ENCODE peak calls at places on chromosomes 11 and 22, in seven cellular contexts. V is H1, Y is SK-N-MC, L is endothelial cell of umbilical vein, K is upper lobe of left lung, D is transverse colon, N is spleen. F is an unnamed sample.

GRCh38 chr11:28245131-28245530 is 136.9 kb downstream of the METTL15 start:
- DNase-seq in V (no peak), Y (no peak), L (no peak), K (no peak), D (no peak), N (no peak), F (no peak)

GRCh38 chr11:96088914-96089313 is 165.0 kb upstream of the MTMR2 start:
- DNase-seq in V (no peak), Y (no peak), L (no peak), K (no peak), D (no peak), N (no peak), F (no peak)

GRCh38 chr11:119320593-119321524 is 3.9 kb upstream of the MCAM start:
- DNase-seq in V (no peak), Y (no peak), L (peak), K (peak), D (peak), N (peak), F (peak)

GRCh38 chr11:70703141-70704052 is 305.1 kb downstream of the CTTN start:
- DNase-seq in V (no peak), Y (no peak), L (no peak), K (no peak), D (no peak), N (peak), F (no peak)

GRCh38 chr11:134761926-134762247 is 349.8 kb upstream of the B3GAT1 start:
- DNase-seq in V (no peak), Y (no peak), L (no peak), K (no peak), D (no peak), N (peak), F (no peak)

GRCh38 chr22:45039206-45039605 is 29.4 kb upstream of the PHF21B start:
- DNase-seq in V (no peak), Y (no peak), L (no peak), K (no peak), D (no peak), N (no peak), F (no peak)

GRCh38 chr22:33917744-33918406 is 2.4 kb downstream of the LARGE1 start:
- DNase-seq in V (no peak), Y (no peak), L (no peak), K (no peak), D (no peak), N (no peak), F (no peak)

GRCh38 chr22:44609589-44609988 is 92.4 kb upstream of the PRR5 start:
- DNase-seq in V (no peak), Y (no peak), L (no peak), K (no peak), D (no peak), N (no peak), F (no peak)

GRCh38 chr22:47367993-47368945 is 605.8 kb downstream of the TBC1D22A start:
- DNase-seq in V (no peak), Y (no peak), L (no peak), K (peak), D (no peak), N (peak), F (no peak)

GRCh38 chr22:45242778-45243191 is 2.1 kb upstream of the KIAA0930 start:
- DNase-seq in V (no peak), Y (no peak), L (peak), K (no peak), D (peak), N (no peak), F (no peak)

GRCh38 chr22:38882480-38882879 is 10.5 kb upstream of the CBX6 start:
- DNase-seq in V (no peak), Y (no peak), L (no peak), K (no peak), D (no peak), N (no peak), F (no peak)

GRCh38 chr11:122920579-122920978 is 38.0 kb downstream of the JHY start:
- DNase-seq in V (no peak), Y (no peak), L (no peak), K (peak), D (no peak), N (no peak), F (no peak)

GRCh38 chr11:110409174-110409573 is 20.6 kb upstream of the FDX1 start:
- DNase-seq in V (no peak), Y (no peak), L (no peak), K (no peak), D (no peak), N (no peak), F (no peak)

GRCh38 chr11:22426915-22427314 is 88.7 kb downstream of the SLC17A6 start:
- DNase-seq in V (no peak), Y (no peak), L (no peak), K (no peak), D (no peak), N (no peak), F (no peak)

GRCh38 chr11:65588199-65589054 is 7.2 kb downstream of the KCNK7 start:
- DNase-seq in V (no peak), Y (no peak), L (peak), K (peak), D (peak), N (peak), F (peak)

GRCh38 chr22:30386960-30387848 is at the start of gene RNF215:
- DNase-seq in V (peak), Y (no peak), L (peak), K (peak), D (peak), N (peak), F (peak)

GRCh38 chr11:9208726-9209501 is 56.2 kb downstream of the DENND5A start:
- DNase-seq in V (no peak), Y (no peak), L (no peak), K (no peak), D (no peak), N (no peak), F (no peak)

GRCh38 chr11:113881856-113882255 is 6.5 kb upstream of the USP28 start:
- DNase-seq in V (no peak), Y (no peak), L (no peak), K (no peak), D (no peak), N (no peak), F (no peak)

GRCh38 chr11:60125962-60126585 is 37.6 kb downstream of the MS4A2 start:
- DNase-seq in V (no peak), Y (no peak), L (peak), K (no peak), D (no peak), N (no peak), F (no peak)

GRCh38 chr22:50625131-50625567 is 2.8 kb downstream of the ARSA start:
- DNase-seq in V (no peak), Y (no peak), L (no peak), K (no peak), D (peak), N (peak), F (no peak)

GRCh38 chr11:19929655-19930054 is 217.0 kb downstream of the NAV2 start:
- DNase-seq in V (no peak), Y (no peak), L (peak), K (no peak), D (no peak), N (no peak), F (no peak)

GRCh38 chr22:26986884-26987283 is 329.5 kb downstream of the MIAT start:
- DNase-seq in V (no peak), Y (no peak), L (no peak), K (no peak), D (no peak), N (no peak), F (no peak)

GRCh38 chr11:35389897-35390462 is 29.4 kb downstream of the SLC1A2 start:
- DNase-seq in V (no peak), Y (no peak), L (no peak), K (no peak), D (no peak), N (no peak), F (no peak)
- TF ChIP-seq POLR2AphosphoS5 in V (no peak), Y (no peak), L (no peak), K (no peak), D (no peak), N (no peak), F (no peak)

GRCh38 chr11:67999201-67999629 is 4.7 kb downstream of the UNC93B1 start:
- DNase-seq in V (no peak), Y (no peak), L (no peak), K (no peak), D (no peak), N (no peak), F (no peak)
- TF ChIP-seq POLR2AphosphoS5 in V (no peak), Y (no peak), L (no peak), K (no peak), D (no peak), N (no peak), F (no peak)

GRCh38 chr11:62592216-62592815 is 993 bp upstream of the TUT1 start:
- DNase-seq in V (no peak), Y (no peak), L (no peak), K (no peak), D (no peak), N (no peak), F (no peak)

GRCh38 chr11:62591448-62592215 is at the start of gene TUT1:
- DNase-seq in V (peak), Y (peak), L (peak), K (peak), D (peak), N (peak), F (peak)

GRCh38 chr11:62592989-62593421 is 1.7 kb upstream of the TUT1 start:
- DNase-seq in V (no peak), Y (no peak), L (no peak), K (no peak), D (no peak), N (no peak), F (no peak)

GRCh38 chr11:62593434-62594044 is 2.2 kb upstream of the TUT1 start:
- DNase-seq in V (no peak), Y (no peak), L (peak), K (peak), D (peak), N (peak), F (peak)

DNA sequence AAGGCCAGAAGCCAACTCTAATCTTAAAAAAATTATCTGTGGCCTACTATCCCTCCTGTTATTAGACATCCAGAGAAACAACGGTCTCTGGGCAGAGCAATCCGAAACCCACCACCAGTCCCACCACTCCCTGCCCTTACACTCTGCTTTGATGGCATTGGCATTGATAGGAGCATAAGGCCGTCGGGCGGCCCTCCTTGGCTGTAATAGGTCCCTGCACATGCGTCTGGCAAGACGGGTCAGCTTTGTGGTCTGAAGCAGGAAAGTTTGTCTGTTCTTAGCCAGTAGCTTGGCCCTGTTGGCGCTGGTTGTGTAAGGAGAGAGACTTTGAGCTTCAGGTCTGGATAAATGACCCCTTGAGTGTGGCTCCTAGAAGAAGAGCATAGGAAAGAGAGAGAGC is 3.8 kb upstream of the TUT1 start:
- DNase-seq in V (no peak), Y (no peak), L (no peak), K (no peak), D (no peak), N (no peak), F (no peak)
- TF ChIP-seq POLR2AphosphoS5 in V (no peak), Y (no peak), L (no peak), K (no peak), D (no peak), N (no peak), F (no peak)

DNA sequence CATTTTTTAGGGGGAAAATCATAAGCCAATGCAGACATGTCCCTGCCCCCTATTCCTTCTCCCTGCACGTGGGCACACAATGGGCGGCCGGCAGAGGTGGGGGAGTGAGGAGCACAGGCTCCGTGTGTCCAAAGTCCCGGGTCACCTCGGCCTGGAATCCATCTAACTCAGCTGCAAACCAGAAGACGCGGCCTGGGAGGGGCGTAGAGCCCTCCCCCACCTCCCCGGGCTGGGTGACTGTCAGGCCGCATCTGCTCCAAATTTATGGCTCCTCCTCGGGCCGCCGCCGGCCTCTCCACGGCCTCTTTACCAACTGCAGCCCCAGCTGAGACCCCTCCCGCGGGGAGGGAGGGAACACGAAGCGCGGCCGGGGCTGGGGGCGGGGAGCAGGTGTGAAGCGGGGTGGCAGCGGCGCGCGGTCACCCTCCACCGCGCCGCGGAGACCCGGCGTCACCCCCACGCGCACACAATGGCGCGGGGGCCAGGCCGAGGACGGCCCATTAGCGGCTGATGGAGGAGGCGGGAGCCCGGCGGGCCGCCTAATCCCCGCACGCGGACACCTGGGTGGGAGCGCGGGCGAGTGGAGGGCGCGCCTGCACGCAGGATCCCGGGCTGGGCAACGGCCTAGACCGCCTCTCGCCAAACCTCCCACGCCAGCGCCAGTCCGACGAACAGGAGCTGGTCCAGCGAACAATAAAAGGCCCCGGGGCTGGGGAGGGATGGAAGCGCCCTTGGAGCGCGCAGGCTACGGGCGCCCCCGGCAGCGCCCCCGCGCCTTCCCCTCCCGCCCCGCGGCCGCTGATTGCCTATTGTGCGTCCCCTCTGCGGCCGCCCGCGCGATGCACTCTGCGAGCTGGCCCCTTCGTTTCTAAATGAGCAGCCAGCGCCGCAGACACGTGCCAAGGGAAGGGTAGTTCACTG is 25.9 kb upstream of the ROBO3 start:
- DNase-seq in V (no peak), Y (no peak), L (no peak), K (no peak), D (no peak), N (peak), F (no peak)
- TF ChIP-seq POLR2AphosphoS5 in V (no peak), Y (no peak), L (no peak), K (no peak), D (no peak), N (no peak), F (no peak)

DNA sequence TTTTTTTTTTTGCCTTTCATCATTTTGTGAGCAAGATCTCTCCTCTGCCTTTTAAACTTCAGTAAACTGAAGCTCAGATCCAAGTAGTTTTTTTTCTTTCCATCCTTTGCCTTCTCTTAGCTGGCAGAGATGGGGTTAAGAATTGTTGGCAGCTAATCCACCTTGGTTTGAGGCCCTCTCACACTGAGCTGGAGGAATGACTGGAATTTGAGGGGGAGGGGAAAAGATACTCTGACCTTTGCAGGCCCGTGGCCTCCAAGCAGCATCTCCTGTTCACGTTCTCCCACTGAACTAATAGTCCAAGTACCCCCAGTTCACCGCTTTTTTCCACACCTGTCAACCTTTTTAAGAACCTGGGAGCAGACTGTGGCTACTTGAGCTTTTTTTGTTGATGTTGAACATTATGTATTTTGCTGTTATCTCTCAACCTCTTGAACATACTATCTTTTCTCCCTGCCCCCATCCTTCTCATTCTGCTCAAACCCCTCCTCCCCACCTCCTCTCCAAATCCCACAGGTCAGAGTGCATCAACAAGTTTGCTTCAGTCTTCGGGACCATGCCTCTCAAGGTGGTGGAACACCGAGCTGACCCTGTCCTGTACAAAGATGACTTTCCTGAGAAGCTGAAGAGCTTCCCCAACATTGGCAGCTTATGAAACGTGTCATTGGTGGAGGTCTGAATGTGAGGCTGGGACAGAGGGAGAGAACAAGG is 66.2 kb downstream of the ALX4 start:
- DNase-seq in V (peak), Y (no peak), L (peak), K (no peak), D (no peak), N (no peak), F (no peak)
- TF ChIP-seq POLR2AphosphoS5 in V (peak), Y (no peak), L (no peak), K (no peak), D (no peak), N (no peak), F (no peak)

GRCh38 chr11:6660712-6661111 is 5.1 kb upstream of the DCHS1 start:
- DNase-seq in V (no peak), Y (no peak), L (no peak), K (no peak), D (no peak), N (no peak), F (no peak)

GRCh38 chr11:6666302-6667183 is 10.9 kb upstream of the DCHS1 start:
- DNase-seq in V (no peak), Y (no peak), L (no peak), K (no peak), D (no peak), N (no peak), F (no peak)

GRCh38 chr11:6667733-6668374 is 12.2 kb upstream of the DCHS1 start:
- DNase-seq in V (no peak), Y (peak), L (peak), K (no peak), D (no peak), N (no peak), F (no peak)

GRCh38 chr11:6658647-6659046 is 3.0 kb upstream of the DCHS1 start:
- DNase-seq in V (no peak), Y (no peak), L (no peak), K (no peak), D (no peak), N (no peak), F (no peak)

GRCh38 chr11:6663794-6664478 is 8.3 kb upstream of the DCHS1 start:
- DNase-seq in V (no peak), Y (no peak), L (no peak), K (no peak), D (no peak), N (no peak), F (no peak)
- TF ChIP-seq POLR2AphosphoS5 in V (no peak), Y (no peak), L (no peak), K (no peak), D (no peak), N (no peak), F (no peak)

DNA sequence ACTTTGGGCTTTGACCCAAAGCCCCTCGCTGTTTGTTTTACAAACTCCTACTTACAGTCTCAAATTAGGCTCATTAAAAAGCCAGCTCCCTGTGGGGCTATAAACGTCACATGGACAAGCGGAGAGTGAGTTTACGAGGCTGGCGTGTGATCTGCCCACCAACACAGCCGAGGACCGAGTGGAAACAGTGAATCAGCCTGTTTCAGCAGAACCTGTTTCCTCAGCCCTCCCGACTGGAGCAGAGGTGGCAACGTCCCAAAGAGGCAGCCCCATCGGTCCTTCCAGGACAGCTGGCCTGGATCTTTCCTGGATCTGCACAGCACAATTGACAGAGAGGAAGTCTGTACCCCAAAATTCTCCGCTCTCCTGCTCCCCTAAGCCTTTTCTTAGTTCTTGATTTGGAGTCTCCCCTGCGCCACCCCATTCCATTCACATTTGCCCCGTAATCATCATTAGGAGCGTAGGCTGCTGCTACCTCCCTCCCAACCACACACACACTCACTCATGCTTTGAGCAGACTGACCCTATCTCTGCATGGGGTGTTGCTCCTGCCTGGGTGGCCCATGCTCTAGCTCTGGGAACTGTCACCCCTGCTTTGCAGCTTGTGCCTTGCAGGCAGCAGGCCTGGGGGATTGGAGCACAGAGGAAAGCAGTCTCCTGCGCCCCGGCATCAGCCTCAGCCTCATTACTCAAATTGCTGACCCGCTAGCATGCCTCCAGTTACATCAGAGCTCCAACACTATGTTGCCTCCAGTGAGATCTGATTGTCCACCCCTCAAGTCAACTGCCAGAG is 117.8 kb downstream of the NAT10 start:
- DNase-seq in V (no peak), Y (no peak), L (no peak), K (peak), D (peak), N (no peak), F (no peak)
- TF ChIP-seq POLR2AphosphoS5 in V (no peak), Y (no peak), L (no peak), K (no peak), D (peak), N (no peak), F (no peak)

DNA sequence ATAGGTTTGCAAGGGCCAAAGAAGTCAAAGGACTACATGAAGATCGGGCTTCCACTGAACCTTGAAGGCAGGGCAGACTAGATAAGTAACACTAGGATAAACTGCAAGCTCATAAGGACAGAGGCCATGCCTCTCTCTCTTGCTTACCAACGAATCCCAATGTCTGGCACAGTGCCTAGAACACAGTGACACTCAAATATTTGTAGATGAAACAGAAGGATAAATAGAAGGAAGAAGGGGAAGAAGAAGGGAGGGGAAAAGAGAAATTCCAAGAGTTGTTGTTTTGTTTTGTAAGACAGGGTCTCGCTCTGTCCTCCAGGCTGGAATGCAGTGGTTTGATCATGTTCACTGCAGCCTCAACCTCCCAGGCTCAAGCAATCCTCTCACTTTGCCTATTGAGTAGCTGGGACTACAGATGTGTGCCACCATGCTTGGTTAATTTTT is 26.9 kb downstream of the SIK3 start:
- DNase-seq in V (no peak), Y (no peak), L (peak), K (peak), D (peak), N (no peak), F (no peak)
- TF ChIP-seq POLR2AphosphoS5 in V (no peak), Y (no peak), L (no peak), K (no peak), D (no peak), N (peak), F (no peak)

F was measured in GM12892.